ENCODE peak calls at places on chromosome 12, in five cellular contexts. M, A, Y, U and Q are unnamed samples.

GRCh38 chr12:128078311-128078851 is 188.6 kb upstream of the TMEM132C start:
- DNase-seq in M (no peak), A (no peak), Y (no peak), U (no peak), Q (no peak)

GRCh38 chr12:130162771-130163460 is 652 bp downstream of the FZD10 start:
- DNase-seq in M (no peak), A (peak), Y (no peak), U (no peak), Q (no peak)

GRCh38 chr12:82691513-82691912 is 4.8 kb downstream of the TMTC2 start:
- DNase-seq in M (no peak), A (no peak), Y (no peak), U (no peak), Q (no peak)

GRCh38 chr12:7512528-7512927 is 9.0 kb upstream of the CD163 start:
- DNase-seq in M (no peak), A (no peak), Y (no peak), U (no peak), Q (no peak)

GRCh38 chr12:89366676-89367364 is 14.5 kb upstream of the DUSP6 start:
- DNase-seq in M (no peak), A (no peak), Y (no peak), U (no peak), Q (no peak)

GRCh38 chr12:67042697-67043131 is 226.4 kb upstream of the CAND1 start:
- DNase-seq in M (no peak), A (no peak), Y (peak), U (peak), Q (no peak)

GRCh38 chr12:92745874-92746553 is 43.2 kb downstream of the PLEKHG7 start:
- DNase-seq in M (no peak), A (peak), Y (no peak), U (peak), Q (peak)

GRCh38 chr12:60211244-60211643 is 615.4 kb downstream of the SLC16A7 start:
- DNase-seq in M (no peak), A (no peak), Y (no peak), U (no peak), Q (no peak)

GRCh38 chr12:15545329-15545728 is 223.0 kb downstream of the PTPRO start:
- DNase-seq in M (no peak), A (no peak), Y (no peak), U (no peak), Q (no peak)

GRCh38 chr12:21751517-21751916 is 23.0 kb downstream of the KCNJ8 start:
- DNase-seq in M (no peak), A (no peak), Y (no peak), U (no peak), Q (no peak)

GRCh38 chr12:129558036-129558435 is 345.8 kb downstream of the TMEM132D start:
- DNase-seq in M (no peak), A (no peak), Y (no peak), U (no peak), Q (no peak)

GRCh38 chr12:121227294-121227693 is 17.4 kb downstream of the P2RX4 start:
- DNase-seq in M (no peak), A (no peak), Y (no peak), U (no peak), Q (no peak)